ENCODE peak calls at places on chromosomes 13 and 19, in nine cellular contexts. One of them, this sample, is unnamed. For H3K9me3, the result is how much of the 10 kb centered on the place peaks cover.

GRCh38 chr13:110944121-110944967 is 29.5 kb upstream of the ANKRD10 start:
- DNase-seq in body of pancreas: peak
- DNase-seq in thyroid gland: no peak
- DNase-seq in A549: peak
- DNase-seq in ovary: peak
- DNase-seq in uterus: no peak
- DNase-seq in breast epithelium: no peak
- DNase-seq in adrenal gland: no peak
- DNase-seq in tibial nerve: no peak
- DNase-seq in this sample: no peak

GRCh38 chr13:52012512-52012836 is 276 bp downstream of the ALG11 start:
- DNase-seq in body of pancreas: no peak
- DNase-seq in thyroid gland: no peak
- DNase-seq in A549: no peak
- DNase-seq in ovary: no peak
- DNase-seq in uterus: no peak
- DNase-seq in breast epithelium: no peak
- DNase-seq in adrenal gland: no peak
- DNase-seq in tibial nerve: no peak
- DNase-seq in this sample: no peak

GRCh38 chr13:40613192-40613818 is 53.1 kb downstream of the FOXO1 start:
- DNase-seq in body of pancreas: peak
- DNase-seq in thyroid gland: peak
- DNase-seq in A549: no peak
- DNase-seq in ovary: no peak
- DNase-seq in uterus: peak
- DNase-seq in breast epithelium: no peak
- DNase-seq in adrenal gland: no peak
- DNase-seq in tibial nerve: no peak
- DNase-seq in this sample: no peak

GRCh38 chr13:99694251-99694650 is 193.0 kb downstream of the TM9SF2 start:
- DNase-seq in body of pancreas: no peak
- DNase-seq in thyroid gland: no peak
- DNase-seq in A549: no peak
- DNase-seq in ovary: no peak
- DNase-seq in uterus: no peak
- DNase-seq in breast epithelium: no peak
- DNase-seq in adrenal gland: no peak
- DNase-seq in tibial nerve: no peak
- DNase-seq in this sample: no peak

GRCh38 chr19:16160943-16161560 is 12.3 kb downstream of the CIB3 start:
- DNase-seq in body of pancreas: no peak
- DNase-seq in thyroid gland: no peak
- DNase-seq in A549: peak
- DNase-seq in ovary: no peak
- DNase-seq in uterus: no peak
- DNase-seq in breast epithelium: no peak
- DNase-seq in adrenal gland: no peak
- DNase-seq in tibial nerve: no peak
- DNase-seq in this sample: no peak

GRCh38 chr13:37736040-37736439 is 133.5 kb downstream of the TRPC4 start:
- DNase-seq in body of pancreas: no peak
- DNase-seq in thyroid gland: no peak
- DNase-seq in A549: no peak
- DNase-seq in ovary: no peak
- DNase-seq in uterus: no peak
- DNase-seq in breast epithelium: no peak
- DNase-seq in adrenal gland: no peak
- DNase-seq in tibial nerve: no peak
- DNase-seq in this sample: no peak

GRCh38 chr13:33611016-33611805 is 206.7 kb upstream of the RFC3 start:
- DNase-seq in body of pancreas: peak
- DNase-seq in thyroid gland: peak
- DNase-seq in A549: no peak
- DNase-seq in ovary: no peak
- DNase-seq in uterus: peak
- DNase-seq in breast epithelium: no peak
- DNase-seq in adrenal gland: peak
- DNase-seq in tibial nerve: peak
- DNase-seq in this sample: no peak

GRCh38 chr13:60417734-60418133 is 20.7 kb downstream of the TDRD3 start:
- DNase-seq in body of pancreas: no peak
- DNase-seq in thyroid gland: no peak
- DNase-seq in A549: no peak
- DNase-seq in ovary: no peak
- DNase-seq in uterus: no peak
- DNase-seq in breast epithelium: no peak
- DNase-seq in adrenal gland: no peak
- DNase-seq in tibial nerve: no peak
- DNase-seq in this sample: no peak

GRCh38 chr19:12202250-12202649 is 39.4 kb downstream of the ZNF136 start:
- DNase-seq in body of pancreas: peak
- DNase-seq in thyroid gland: peak
- DNase-seq in A549: no peak
- DNase-seq in ovary: no peak
- DNase-seq in uterus: no peak
- DNase-seq in breast epithelium: peak
- DNase-seq in adrenal gland: peak
- DNase-seq in tibial nerve: no peak
- DNase-seq in this sample: no peak

GRCh38 chr13:98175823-98176222 is 1.2 kb downstream of the RNF113B start:
- DNase-seq in body of pancreas: no peak
- DNase-seq in thyroid gland: no peak
- DNase-seq in A549: no peak
- DNase-seq in ovary: no peak
- DNase-seq in uterus: no peak
- DNase-seq in breast epithelium: no peak
- DNase-seq in adrenal gland: no peak
- DNase-seq in tibial nerve: no peak
- DNase-seq in this sample: no peak

GRCh38 chr13:67135356-67135755 is 94.8 kb downstream of the PCDH9 start:
- DNase-seq in body of pancreas: no peak
- DNase-seq in thyroid gland: no peak
- DNase-seq in A549: no peak
- DNase-seq in ovary: no peak
- DNase-seq in uterus: no peak
- DNase-seq in breast epithelium: no peak
- DNase-seq in adrenal gland: no peak
- DNase-seq in tibial nerve: no peak
- DNase-seq in this sample: no peak

GRCh38 chr13:21074601-21075302 is 13.4 kb upstream of the LATS2 start:
- DNase-seq in body of pancreas: no peak
- DNase-seq in thyroid gland: no peak
- DNase-seq in A549: no peak
- DNase-seq in ovary: peak
- DNase-seq in uterus: no peak
- DNase-seq in breast epithelium: no peak
- DNase-seq in adrenal gland: no peak
- DNase-seq in tibial nerve: no peak
- DNase-seq in this sample: no peak

GRCh38 chr19:18205180-18205915 is 1.5 kb upstream of the RAB3A start:
- DNase-seq in body of pancreas: peak
- DNase-seq in thyroid gland: peak
- DNase-seq in A549: no peak
- DNase-seq in ovary: peak
- DNase-seq in uterus: peak
- DNase-seq in breast epithelium: peak
- DNase-seq in adrenal gland: peak
- DNase-seq in tibial nerve: peak
- DNase-seq in this sample: peak

GRCh38 chr13:79522583-79522982 is 41.6 kb downstream of the NDFIP2 start:
- DNase-seq in body of pancreas: no peak
- DNase-seq in thyroid gland: no peak
- DNase-seq in A549: no peak
- DNase-seq in ovary: no peak
- DNase-seq in uterus: no peak
- DNase-seq in breast epithelium: no peak
- DNase-seq in adrenal gland: no peak
- DNase-seq in tibial nerve: no peak
- DNase-seq in this sample: no peak

DNA sequence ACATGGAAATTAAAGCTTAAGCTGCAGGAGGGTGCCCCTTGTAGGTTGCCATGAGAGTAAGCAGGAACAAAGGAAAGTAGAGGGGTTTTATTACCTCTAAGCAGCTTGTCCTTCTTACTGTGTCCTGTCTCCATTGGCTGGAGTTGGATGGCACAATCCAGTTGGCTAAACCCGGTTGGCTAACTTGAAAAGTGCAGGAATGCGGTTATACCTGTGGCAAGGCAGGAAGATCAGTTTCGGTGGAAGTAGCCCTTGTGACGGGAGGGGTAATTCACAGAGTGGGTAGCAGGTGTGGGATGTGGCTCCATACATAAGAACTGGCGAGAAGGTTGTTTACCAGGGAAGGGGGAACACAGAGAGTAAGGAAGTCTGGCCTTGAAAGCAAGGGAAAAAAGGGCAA is 3.2 kb downstream of the ZNF726 start:
- DNase-seq in body of pancreas: peak
- DNase-seq in thyroid gland: peak
- DNase-seq in A549: no peak
- DNase-seq in ovary: no peak
- DNase-seq in uterus: no peak
- DNase-seq in breast epithelium: no peak
- DNase-seq in adrenal gland: no peak
- DNase-seq in tibial nerve: no peak
- DNase-seq in this sample: no peak
- TF ChIP-seq POLR2A in body of pancreas: peak
- TF ChIP-seq POLR2A in thyroid gland: no peak
- TF ChIP-seq POLR2A in A549: no peak
- TF ChIP-seq POLR2A in ovary: no peak
- TF ChIP-seq POLR2A in uterus: no peak
- TF ChIP-seq POLR2A in breast epithelium: no peak
- TF ChIP-seq POLR2A in adrenal gland: no peak
- TF ChIP-seq POLR2A in tibial nerve: no peak
- TF ChIP-seq POLR2A in this sample: no peak

GRCh38 chr19:1072371-1073015 is 5.5 kb downstream of the ARHGAP45 start:
- DNase-seq in body of pancreas: no peak
- DNase-seq in thyroid gland: no peak
- DNase-seq in A549: no peak
- DNase-seq in ovary: no peak
- DNase-seq in uterus: no peak
- DNase-seq in breast epithelium: no peak
- DNase-seq in adrenal gland: no peak
- DNase-seq in tibial nerve: no peak
- DNase-seq in this sample: no peak
- H3K9me3 ChIP-seq in body of pancreas: under half
- H3K9me3 ChIP-seq in thyroid gland: under half
- H3K9me3 ChIP-seq in A549: under half
- H3K9me3 ChIP-seq in ovary: under half
- H3K9me3 ChIP-seq in uterus: under half
- H3K9me3 ChIP-seq in breast epithelium: under half
- H3K9me3 ChIP-seq in adrenal gland: under half
- H3K9me3 ChIP-seq in tibial nerve: under half
- H3K9me3 ChIP-seq in this sample: under half

GRCh38 chr19:46713781-46714522 is 3.0 kb downstream of the PRKD2 start:
- DNase-seq in body of pancreas: peak
- DNase-seq in thyroid gland: peak
- DNase-seq in A549: peak
- DNase-seq in ovary: peak
- DNase-seq in uterus: peak
- DNase-seq in breast epithelium: peak
- DNase-seq in adrenal gland: peak
- DNase-seq in tibial nerve: peak
- DNase-seq in this sample: peak
- TF ChIP-seq POLR2A in body of pancreas: no peak
- TF ChIP-seq POLR2A in thyroid gland: no peak
- TF ChIP-seq POLR2A in A549: peak
- TF ChIP-seq POLR2A in ovary: no peak
- TF ChIP-seq POLR2A in uterus: no peak
- TF ChIP-seq POLR2A in breast epithelium: no peak
- TF ChIP-seq POLR2A in adrenal gland: no peak
- TF ChIP-seq POLR2A in tibial nerve: no peak
- TF ChIP-seq POLR2A in this sample: no peak

DNA sequence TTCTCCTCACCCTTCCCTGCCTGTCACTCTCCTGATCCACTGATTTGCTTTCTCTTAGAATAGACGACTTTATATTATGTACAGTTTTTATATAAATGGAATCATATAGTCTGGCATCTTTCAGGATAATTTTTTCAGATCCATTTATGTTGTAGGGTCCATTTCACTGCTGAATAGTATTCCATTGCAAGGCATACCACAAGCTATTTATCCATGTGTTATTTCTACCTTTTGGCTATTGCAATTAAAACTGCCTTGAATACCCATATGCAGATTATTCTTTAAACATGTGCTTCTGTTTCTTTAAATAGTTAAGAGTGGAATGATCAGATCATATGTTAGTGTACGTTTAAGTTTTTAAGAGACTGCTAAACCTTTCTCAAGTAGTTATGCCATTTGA is 17.8 kb upstream of the ZNF177 start:
- DNase-seq in body of pancreas: no peak
- DNase-seq in thyroid gland: no peak
- DNase-seq in A549: no peak
- DNase-seq in ovary: no peak
- DNase-seq in uterus: no peak
- DNase-seq in breast epithelium: no peak
- DNase-seq in adrenal gland: no peak
- DNase-seq in tibial nerve: no peak
- DNase-seq in this sample: no peak
- H3K9me3 ChIP-seq in body of pancreas: under half
- H3K9me3 ChIP-seq in thyroid gland: under half
- H3K9me3 ChIP-seq in A549: half or more
- H3K9me3 ChIP-seq in ovary: under half
- H3K9me3 ChIP-seq in uterus: under half
- H3K9me3 ChIP-seq in breast epithelium: half or more
- H3K9me3 ChIP-seq in adrenal gland: under half
- H3K9me3 ChIP-seq in tibial nerve: under half
- H3K9me3 ChIP-seq in this sample: half or more

DNA sequence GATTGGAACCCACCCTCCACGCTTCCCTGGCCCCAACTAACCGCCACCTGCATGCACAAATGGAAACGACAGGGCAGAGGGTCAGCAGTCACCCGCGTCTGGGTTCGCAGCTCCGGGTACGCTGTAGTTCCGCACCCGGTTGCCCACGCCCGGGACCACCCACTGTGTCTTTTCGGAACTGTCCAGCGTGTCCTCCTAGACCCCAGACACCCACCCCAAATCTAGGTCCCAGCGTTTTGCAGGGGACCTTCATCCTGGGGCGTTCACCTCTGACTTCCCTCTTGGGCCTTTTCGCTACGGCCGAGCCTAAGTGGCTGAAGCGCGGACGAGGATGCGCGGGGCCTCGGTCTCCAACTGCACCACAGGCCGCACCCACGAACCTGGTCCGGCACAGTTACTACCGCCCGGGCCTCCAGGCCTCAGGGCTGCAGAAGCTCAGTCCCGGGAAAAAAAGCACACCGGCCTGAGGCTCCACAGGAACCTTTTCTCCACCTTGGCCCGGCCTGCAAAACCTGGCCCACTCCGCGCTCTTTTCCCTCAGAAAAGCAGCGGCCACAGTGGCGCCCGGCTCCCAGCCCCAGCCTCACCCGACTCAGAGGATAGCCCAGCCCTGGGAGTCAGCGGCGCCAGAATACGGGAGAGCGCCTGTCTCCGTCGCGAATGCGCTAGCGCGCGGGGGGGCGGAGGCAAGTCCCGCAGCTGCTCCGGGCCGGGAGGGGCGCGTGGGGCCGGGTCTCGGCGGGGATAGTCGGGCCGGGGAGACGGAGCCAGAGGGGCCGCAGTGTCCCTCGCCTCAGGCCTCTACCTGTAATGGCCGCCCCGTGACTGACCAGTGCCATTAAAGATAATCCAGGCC is at the start of gene ZFP30:
- DNase-seq in body of pancreas: peak
- DNase-seq in thyroid gland: peak
- DNase-seq in A549: peak
- DNase-seq in ovary: peak
- DNase-seq in uterus: peak
- DNase-seq in breast epithelium: peak
- DNase-seq in adrenal gland: peak
- DNase-seq in tibial nerve: peak
- DNase-seq in this sample: peak
- TF ChIP-seq POLR2A in body of pancreas: peak
- TF ChIP-seq POLR2A in thyroid gland: peak
- TF ChIP-seq POLR2A in A549: peak
- TF ChIP-seq POLR2A in ovary: peak
- TF ChIP-seq POLR2A in uterus: peak
- TF ChIP-seq POLR2A in breast epithelium: peak
- TF ChIP-seq POLR2A in adrenal gland: peak
- TF ChIP-seq POLR2A in tibial nerve: no peak
- TF ChIP-seq POLR2A in this sample: no peak